ENCODE peak calls at places on chromosomes 6 and 20, in four cellular contexts. H is K562, T is H1, A is HCT116. I is an unnamed sample.

GRCh38 chr20:34943808-34944568 is 11.6 kb downstream of the GSS start:
- DNase-seq in H (no peak), T (no peak), A (peak; percentile 16), I (no peak)

GRCh38 chr6:29792123-29793035 is 35.2 kb upstream of the HLA-G start:
- DNase-seq in T (peak; percentile 92), A (no peak), H (peak; percentile 70), I (no peak)

GRCh38 chr20:51768759-51769517 is 748 bp upstream of the ATP9A start:
- DNase-seq in H (no peak), A (no peak), T (no peak), I (no peak)

GRCh38 chr20:44074252-44075151 is 112.5 kb downstream of the JPH2 start:
- DNase-seq in A (no peak), T (peak; percentile 33), H (no peak), I (no peak)

GRCh38 chr20:13995841-13996240 is 525 bp downstream of the MACROD2 start:
- DNase-seq in A (no peak), T (peak; percentile 75), H (no peak), I (no peak)

GRCh38 chr6:49264909-49265308 is 198.1 kb downstream of the MMUT start:
- DNase-seq in T (no peak), H (no peak), A (no peak), I (no peak)

GRCh38 chr6:5671162-5671561 is 335.6 kb downstream of the NRN1 start:
- DNase-seq in A (no peak), H (peak; percentile 26), T (no peak), I (no peak)

GRCh38 chr6:161736796-161737292 is 463.0 kb upstream of the AGPAT4 start:
- DNase-seq in H (no peak), A (no peak), T (no peak), I (no peak)

GRCh38 chr6:151891524-151891923 is 84.0 kb downstream of the ESR1 start:
- DNase-seq in H (no peak), A (no peak), T (no peak), I (no peak)

GRCh38 chr6:52904562-52905279 is 4.8 kb downstream of the GSTA3 start:
- DNase-seq in H (peak; percentile 13), A (no peak), T (peak; percentile 62), I (no peak)

GRCh38 chr6:142702501-142703460 is 242.2 kb downstream of the HIVEP2 start:
- DNase-seq in T (no peak), A (no peak), H (no peak), I (no peak)

GRCh38 chr6:48449002-48449401 is 338.0 kb upstream of the PTCHD4 start:
- DNase-seq in H (no peak), A (no peak), T (no peak), I (no peak)

GRCh38 chr20:11646359-11646758 is 271.3 kb upstream of the BTBD3 start:
- DNase-seq in A (no peak), T (no peak), H (no peak), I (no peak)

GRCh38 chr6:15662246-15663056 is at the start of gene DTNBP1:
- DNase-seq in H (peak; percentile 88), T (peak; percentile 88), A (no peak), I (peak; percentile 40)

GRCh38 chr6:147173675-147174339 is 30.4 kb upstream of the STXBP5 start:
- DNase-seq in H (no peak), T (no peak), A (no peak), I (no peak)

GRCh38 chr6:35213161-35213823 is 464 bp upstream of the SCUBE3 start:
- DNase-seq in A (no peak), H (peak; percentile 29), T (no peak), I (no peak)

GRCh38 chr6:154249499-154250298 is 106.9 kb downstream of the IPCEF1 start:
- DNase-seq in T (no peak), A (no peak), H (no peak), I (peak; percentile 92)

GRCh38 chr6:67935976-67936477 is 699.1 kb upstream of the ADGRB3 start:
- DNase-seq in A (no peak), T (no peak), H (no peak), I (no peak)

GRCh38 chr20:43691928-43692524 is 25.1 kb downstream of the MYBL2 start:
- DNase-seq in H (peak; percentile 70), T (peak; percentile 78), A (peak; percentile 29), I (no peak)

GRCh38 chr6:134602123-134602522 is 284.2 kb upstream of the SGK1 start:
- DNase-seq in A (no peak), T (no peak), H (no peak), I (no peak)

GRCh38 chr6:5751525-5752252 is 255.0 kb downstream of the NRN1 start:
- DNase-seq in A (no peak), H (no peak), T (no peak), I (no peak)

GRCh38 chr6:130046711-130047439 is 28.5 kb downstream of the L3MBTL3 start:
- DNase-seq in T (no peak), A (no peak), H (no peak), I (no peak)

DNA sequence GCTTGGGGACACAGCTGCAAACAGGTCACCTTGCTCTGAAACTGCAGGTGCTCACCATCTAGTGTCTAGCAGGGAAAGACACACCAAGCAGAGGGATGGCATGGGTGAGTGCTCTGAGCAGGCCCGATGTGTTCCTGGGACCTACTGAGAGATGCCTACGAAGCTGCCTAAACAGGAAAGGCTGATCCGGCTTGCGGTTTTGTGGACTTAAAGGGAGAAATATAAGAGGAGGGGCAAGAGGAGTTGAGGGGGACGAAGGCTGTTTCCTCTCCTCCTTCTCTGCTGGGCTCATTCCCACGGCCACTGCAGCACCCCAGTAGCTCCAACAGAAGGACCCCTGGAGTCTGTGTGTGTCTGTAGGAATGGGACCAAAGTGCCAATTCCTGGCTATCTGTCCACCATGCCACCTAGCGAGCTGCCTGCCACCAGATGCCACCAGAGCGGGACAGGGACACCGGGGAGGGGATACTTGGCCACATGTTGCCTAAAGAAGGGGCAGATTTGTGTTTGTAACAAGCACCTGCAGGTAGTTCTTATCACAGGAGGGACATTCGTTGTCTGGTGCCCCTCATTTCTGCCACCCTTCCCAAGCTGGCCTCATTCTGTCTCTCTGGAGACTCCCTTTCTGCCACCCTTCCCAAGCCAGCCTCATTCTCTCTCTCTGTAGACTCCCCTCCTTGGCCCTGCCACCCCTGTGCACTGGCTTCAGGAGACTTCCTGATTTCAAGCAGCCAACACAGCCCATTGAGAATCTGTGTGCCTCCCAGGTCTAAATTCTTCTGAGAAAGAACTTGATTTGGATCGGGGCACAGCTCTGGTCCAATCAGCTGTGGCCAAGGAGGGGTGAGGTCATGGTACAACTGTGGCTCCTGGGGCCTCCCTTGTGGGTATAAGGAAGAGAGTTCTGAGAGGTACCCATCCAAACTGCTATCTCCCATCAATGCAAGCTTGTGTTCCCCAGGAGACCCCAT is 221.8 kb downstream of the ANKRD60 start:
- DNase-seq in T (no peak), A (no peak), H (no peak), I (no peak)
- TF ChIP-seq EGR1 in T (no peak), A (no peak), H (no peak), I (no peak)

GRCh38 chr20:3768342-3769130 is 983 bp upstream of the ADISSP start:
- DNase-seq in T (peak; percentile 94), A (peak; percentile 52), H (peak; percentile 72), I (no peak)

GRCh38 chr20:3775457-3775856 is 5.8 kb downstream of the SPEF1 start:
- DNase-seq in H (no peak), A (no peak), T (no peak), I (no peak)

GRCh38 chr20:3766832-3767433 is 620 bp downstream of the ADISSP start:
- DNase-seq in A (no peak), H (peak; percentile 44), T (no peak), I (no peak)

GRCh38 chr20:3767434-3768341 is at the start of gene ADISSP:
- DNase-seq in T (peak; percentile 97), A (peak; percentile 95), H (peak; percentile 98), I (peak; percentile 91)

DNA sequence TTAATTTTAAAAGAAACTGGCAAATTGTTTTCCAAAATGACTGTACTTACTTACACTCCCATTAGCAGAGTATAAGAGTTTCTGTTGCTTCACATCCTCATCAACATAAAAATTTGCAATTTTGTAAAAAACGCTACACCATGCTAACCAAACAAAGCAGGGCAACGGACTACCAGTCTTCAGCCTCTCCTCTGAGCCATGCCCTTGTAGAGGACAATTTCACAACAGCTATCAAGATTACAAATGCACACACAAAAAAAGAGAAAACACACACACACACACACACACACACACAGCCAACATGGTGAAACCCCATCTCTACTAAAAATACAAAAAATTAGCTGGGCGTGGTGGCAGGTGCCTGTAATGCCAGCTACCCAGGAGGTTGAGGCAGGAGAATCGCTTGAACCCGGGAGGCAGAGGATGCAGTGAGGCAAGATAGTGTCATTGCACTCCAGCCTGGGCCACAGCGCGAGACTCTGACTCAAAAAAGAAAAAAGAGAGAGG is 4.1 kb upstream of the ADISSP start:
- DNase-seq in T (no peak), H (no peak), A (no peak), I (no peak)
- TF ChIP-seq EGR1 in T (no peak), H (no peak), A (no peak), I (no peak)

GRCh38 chr6:104705095-104705707 is 154.5 kb downstream of the HACE1 start:
- DNase-seq in H (no peak), T (no peak), A (no peak), I (no peak)
- TF ChIP-seq EGR1 in H (no peak), T (no peak), A (no peak), I (no peak)

GRCh38 chr20:56605597-56605996 is 23.5 kb upstream of the TFAP2C start:
- DNase-seq in A (no peak), H (no peak), T (no peak), I (no peak)

GRCh38 chr20:56609321-56609720 is 19.8 kb upstream of the TFAP2C start:
- DNase-seq in H (no peak), T (no peak), A (no peak), I (no peak)

GRCh38 chr20:56606174-56606945 is 22.7 kb upstream of the TFAP2C start:
- DNase-seq in A (peak; percentile 79), T (no peak), H (no peak), I (no peak)

GRCh38 chr20:56608376-56608775 is 20.7 kb upstream of the TFAP2C start:
- DNase-seq in H (no peak), T (no peak), A (no peak), I (no peak)

GRCh38 chr20:56607061-56607704 is 21.9 kb upstream of the TFAP2C start:
- DNase-seq in H (no peak), T (no peak), A (no peak), I (no peak)
- TF ChIP-seq EGR1 in H (no peak), T (no peak), A (no peak), I (no peak)

GRCh38 chr6:140079328-140079727 is 704.9 kb upstream of the CITED2 start:
- DNase-seq in A (no peak), T (no peak), H (no peak), I (no peak)
- TF ChIP-seq EGR1 in A (no peak), T (no peak), H (no peak), I (no peak)

GRCh38 chr6:140174509-140174908 is 800.1 kb upstream of the CITED2 start:
- DNase-seq in A (peak; percentile 8), T (no peak), H (no peak), I (no peak)
- TF ChIP-seq EGR1 in A (no peak), T (no peak), H (no peak), I (no peak)